ENCODE peak calls at places on chromosomes 12 and 14, in seven cellular contexts. W, G, N, O, D, S and I are unnamed samples.

GRCh38 chr14:70754989-70755388 is 54.3 kb downstream of the MAP3K9 start:
- DNase-seq in S (peak; percentile 74), W (no peak), D (no peak), O (no peak), G (peak; percentile 98), N (no peak), I (no peak)

GRCh38 chr12:91307957-91308705 is 125.5 kb upstream of the DCN start:
- DNase-seq in W (no peak), S (no peak), D (no peak), O (no peak), G (no peak), N (no peak), I (peak; percentile 22)

GRCh38 chr12:26832817-26833691 is at the start of gene ITPR2:
- DNase-seq in W (peak; percentile 85), O (peak; percentile 97), N (peak; percentile 85), G (peak; percentile 93), S (peak; percentile 96), D (peak; percentile 78), I (peak; percentile 94)

GRCh38 chr12:130478786-130479185 is 141.1 kb downstream of the PIWIL1 start:
- DNase-seq in O (no peak), S (no peak), G (no peak), N (no peak), D (no peak), W (no peak), I (no peak)

GRCh38 chr14:99229654-99230215 is 42.3 kb downstream of the BCL11B start:
- DNase-seq in S (no peak), D (no peak), W (no peak), N (no peak), O (no peak), G (no peak), I (no peak)

GRCh38 chr12:62865090-62865489 is 69.9 kb downstream of the PPM1H start:
- DNase-seq in G (no peak), W (no peak), D (peak; percentile 61), S (no peak), O (no peak), N (no peak), I (no peak)

GRCh38 chr12:42921741-42922511 is 332.4 kb upstream of the PRICKLE1 start:
- DNase-seq in O (no peak), N (no peak), S (no peak), W (no peak), D (no peak), G (peak; percentile 51), I (no peak)

GRCh38 chr14:102071283-102071998 is 15.4 kb downstream of the HSP90AA1 start:
- DNase-seq in G (no peak), D (no peak), O (no peak), W (peak; percentile 17), S (no peak), N (no peak), I (no peak)

GRCh38 chr12:112303004-112303403 is 79.2 kb downstream of the HECTD4 start:
- DNase-seq in O (no peak), N (no peak), S (no peak), G (peak; percentile 90), W (peak; percentile 32), D (no peak), I (no peak)

GRCh38 chr14:78519863-78520262 is 349.7 kb downstream of the NRXN3 start:
- DNase-seq in G (no peak), D (no peak), S (no peak), W (peak; percentile 20), N (no peak), O (peak; percentile 73), I (peak; percentile 78)

GRCh38 chr12:49482095-49483051 is 56.5 kb upstream of the KCNH3 start:
- DNase-seq in D (no peak), W (peak; percentile 54), S (no peak), N (peak; percentile 38), G (peak; percentile 28), O (peak; percentile 43), I (no peak)

GRCh38 chr12:71442567-71442931 is 3.0 kb downstream of the LGR5 start:
- DNase-seq in G (no peak), W (no peak), D (no peak), O (no peak), S (no peak), N (no peak), I (no peak)

GRCh38 chr12:76637807-76638206 is 78.2 kb upstream of the OSBPL8 start:
- DNase-seq in G (peak; percentile 56), D (no peak), O (no peak), S (no peak), W (peak; percentile 92), N (no peak), I (no peak)

GRCh38 chr12:116718578-116719454 is 19.1 kb downstream of the SPRING1 start:
- DNase-seq in N (no peak), O (no peak), G (peak; percentile 2), W (no peak), S (no peak), D (no peak), I (no peak)

GRCh38 chr14:72471346-72471745 is 422.6 kb downstream of the DPF3 start:
- DNase-seq in G (no peak), S (no peak), O (no peak), W (peak; percentile 13), D (no peak), N (no peak), I (no peak)

GRCh38 chr12:130689408-130690405 is 26.4 kb downstream of the RIMBP2 start:
- DNase-seq in G (no peak), W (no peak), N (no peak), S (no peak), O (no peak), D (peak; percentile 30), I (no peak)

GRCh38 chr12:110314308-110314707 is 33.3 kb downstream of the ATP2A2 start:
- DNase-seq in D (no peak), G (peak; percentile 81), O (no peak), W (peak; percentile 96), N (no peak), S (no peak), I (no peak)

GRCh38 chr12:126084480-126084879 is 1019.2 kb downstream of the AACS start:
- DNase-seq in D (no peak), O (no peak), W (no peak), N (peak; percentile 4), G (no peak), S (no peak), I (no peak)

GRCh38 chr12:123118397-123118945 is 32.4 kb downstream of the PITPNM2 start:
- DNase-seq in D (no peak), W (peak; percentile 90), G (no peak), O (no peak), N (peak; percentile 64), S (no peak), I (no peak)

GRCh38 chr14:23829736-23830474 is 123.7 kb upstream of the DHRS4 start:
- DNase-seq in N (no peak), G (peak; percentile 96), W (peak; percentile 92), O (no peak), S (no peak), D (no peak), I (no peak)

GRCh38 chr12:131940121-131940520 is 9.6 kb upstream of the EP400 start:
- DNase-seq in W (no peak), S (peak; percentile 5), N (no peak), G (no peak), O (no peak), D (no peak), I (no peak)

GRCh38 chr14:22994762-22995275 is 12.5 kb upstream of the AJUBA start:
- DNase-seq in D (no peak), S (peak; percentile 61), G (peak; percentile 54), N (peak; percentile 58), W (peak; percentile 59), O (peak; percentile 62), I (peak; percentile 55)

GRCh38 chr14:104690266-104690711 is 871 bp downstream of the INF2 start:
- DNase-seq in D (no peak), W (no peak), O (no peak), N (no peak), G (no peak), S (no peak), I (no peak)

GRCh38 chr14:38964630-38965029 is 138.4 kb downstream of the SEC23A start:
- DNase-seq in W (peak; percentile 10), G (peak; percentile 38), D (no peak), S (no peak), N (no peak), O (no peak), I (peak; percentile 7)

GRCh38 chr12:60947533-60947932 is 1312.7 kb upstream of the USP15 start:
- DNase-seq in G (no peak), O (no peak), W (no peak), S (no peak), N (no peak), D (no peak), I (no peak)

GRCh38 chr12:31232361-31232965 is 93.5 kb downstream of the SINHCAF start:
- DNase-seq in N (no peak), D (no peak), G (no peak), S (no peak), O (no peak), W (no peak), I (no peak)

GRCh38 chr12:110005319-110005973 is 6.2 kb downstream of the ANKRD13A start:
- DNase-seq in N (no peak), S (no peak), D (no peak), W (no peak), O (no peak), G (no peak), I (no peak)

GRCh38 chr12:26242683-26243082 is 47.3 kb downstream of the SSPN start:
- DNase-seq in O (no peak), W (no peak), G (no peak), N (no peak), S (no peak), D (no peak), I (no peak)

GRCh38 chr14:104206281-104206904 is 68.0 kb downstream of the KIF26A start:
- DNase-seq in N (no peak), G (no peak), D (no peak), W (no peak), O (no peak), S (no peak), I (peak; percentile 81)

GRCh38 chr14:100346306-100347091 is 23.4 kb downstream of the SLC25A47 start:
- DNase-seq in W (no peak), S (no peak), N (no peak), G (no peak), D (no peak), O (no peak), I (no peak)

GRCh38 chr14:41607966-41608663 is 1.4 kb downstream of the LRFN5 start:
- DNase-seq in N (peak; percentile 49), W (no peak), S (no peak), G (no peak), D (peak; percentile 19), O (peak; percentile 78), I (peak; percentile 44)

GRCh38 chr14:75829316-75829715 is 152.5 kb downstream of the TGFB3 start:
- DNase-seq in D (no peak), N (no peak), O (no peak), W (no peak), G (no peak), S (no peak), I (no peak)

GRCh38 chr12:58026892-58027891 is 85.8 kb downstream of the ATP23 start:
- DNase-seq in W (no peak), N (no peak), S (no peak), G (peak; percentile 20), O (no peak), D (no peak), I (no peak)

GRCh38 chr12:108193922-108194321 is 64.8 kb downstream of the WSCD2 start:
- DNase-seq in N (peak; percentile 24), G (no peak), W (peak; percentile 4), D (no peak), S (no peak), O (peak; percentile 74), I (peak; percentile 70)